ENCODE peak calls at places on chromosomes 13 and 19, in six cellular contexts. U is Peyer's patch, D is hepatocyte, M is endodermal cell, O is foreskin keratinocyte, G is tibial nerve. H is an unnamed sample.

GRCh38 chr13:44523176-44524017 is 52.7 kb downstream of the TSC22D1 start:
- DNase-seq in M (no peak), U (no peak), D (peak; percentile 57), G (no peak), O (peak; percentile 91), H (no peak)

GRCh38 chr19:35090160-35090794 is 25.3 kb upstream of the FXYD3 start:
- DNase-seq in D (peak; percentile 81), U (peak; percentile 69), G (peak; percentile 33), M (peak; percentile 84), O (peak; percentile 34), H (peak; percentile 52)

GRCh38 chr19:49858591-49858985 is 7.6 kb downstream of the PTOV1 start:
- DNase-seq in G (peak; percentile 14), O (no peak), U (no peak), D (no peak), M (no peak), H (peak; percentile 23)

GRCh38 chr13:99408703-99409000 is 92.6 kb upstream of the TM9SF2 start:
- DNase-seq in G (no peak), M (no peak), D (no peak), O (no peak), U (no peak), H (no peak)

GRCh38 chr19:20315543-20315942 is 148.5 kb downstream of the ZNF486 start:
- DNase-seq in M (no peak), D (no peak), U (no peak), O (no peak), G (no peak), H (no peak)

GRCh38 chr19:1725100-1726064 is 27.9 kb upstream of the ONECUT3 start:
- DNase-seq in G (no peak), O (no peak), D (peak; percentile 75), U (no peak), M (peak; percentile 92), H (peak; percentile 84)

GRCh38 chr19:21593934-21594844 is 88.8 kb downstream of the ZNF429 start:
- DNase-seq in U (no peak), D (no peak), G (no peak), O (no peak), M (no peak), H (no peak)

GRCh38 chr19:6720369-6721112 is at the start of gene C3:
- DNase-seq in U (no peak), G (peak; percentile 53), O (peak; percentile 74), M (no peak), D (peak; percentile 76), H (no peak)

GRCh38 chr19:12757544-12758274 is 6.1 kb downstream of the BEST2 start:
- DNase-seq in U (peak; percentile 41), G (no peak), D (peak; percentile 85), O (peak; percentile 41), M (peak; percentile 96), H (peak; percentile 45)

GRCh38 chr19:14366529-14366928 is 14.7 kb upstream of the ADGRE5 start:
- DNase-seq in O (peak; percentile 91), U (peak; percentile 94), M (peak; percentile 97), D (peak; percentile 81), G (peak; percentile 34), H (no peak)

GRCh38 chr19:4636151-4636717 is 3.1 kb upstream of the TNFAIP8L1 start:
- DNase-seq in D (peak; percentile 84), G (peak; percentile 34), O (no peak), M (peak; percentile 92), U (peak; percentile 61), H (peak; percentile 78)

GRCh38 chr13:45799451-45799850 is 52.1 kb downstream of the SIAH3 start:
- DNase-seq in U (no peak), O (no peak), D (no peak), M (peak; percentile 15), G (no peak), H (no peak)

GRCh38 chr13:110382830-110383229 is 75.7 kb downstream of the COL4A2 start:
- DNase-seq in M (no peak), D (no peak), O (no peak), G (no peak), U (no peak), H (no peak)

GRCh38 chr19:28941833-28942232 is 271.1 kb downstream of the UQCRFS1 start:
- DNase-seq in G (no peak), M (no peak), D (no peak), O (no peak), U (no peak), H (no peak)
- H3K27ac ChIP-seq in G (no peak overlapping the region), M (no peak overlapping the region), D (no peak overlapping the region), O (no peak overlapping the region), U (no peak overlapping the region), H (no peak overlapping the region)

DNA sequence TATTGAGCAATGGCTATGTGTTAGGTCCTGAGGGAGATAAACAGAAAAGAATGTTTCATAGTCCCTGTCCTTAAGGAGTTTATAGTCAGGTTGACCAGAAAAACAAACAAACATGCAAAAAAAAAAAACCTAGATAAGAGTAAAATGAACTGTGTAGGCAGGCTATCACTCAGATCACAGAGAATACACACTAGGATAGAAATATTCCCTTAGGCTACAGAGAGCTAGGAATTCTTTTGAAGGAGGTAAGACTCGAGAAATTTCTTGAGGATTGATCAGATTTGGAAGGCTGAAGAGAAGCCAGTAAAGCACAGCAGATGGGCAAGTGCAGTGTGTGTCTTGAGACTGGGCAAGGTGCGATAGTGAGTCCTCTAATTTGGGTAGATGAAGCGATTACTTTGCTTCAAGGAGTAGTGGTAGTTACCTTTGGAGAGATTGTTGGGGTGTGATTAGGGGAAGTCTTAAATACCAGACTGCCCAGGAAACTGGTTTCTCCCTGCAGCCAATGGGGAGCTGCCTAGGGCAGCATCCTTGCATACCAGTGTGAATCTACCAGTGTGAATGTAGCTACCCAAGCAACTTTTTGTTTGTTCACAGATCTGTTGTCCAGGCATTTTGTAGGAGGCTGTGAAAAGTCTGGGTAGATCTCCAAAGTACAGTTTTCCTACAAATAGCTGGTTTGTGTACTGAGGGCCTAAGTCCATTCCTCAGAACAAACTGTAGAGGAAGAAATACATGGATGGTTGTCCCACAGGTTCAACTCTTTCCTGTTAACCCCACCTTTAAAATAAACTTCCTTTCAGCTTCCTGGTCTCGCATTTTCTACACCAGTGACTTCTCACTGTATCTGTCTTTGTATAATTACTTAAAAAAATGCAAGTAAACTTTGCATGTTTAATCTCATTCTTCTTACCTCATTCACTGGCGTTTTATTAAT is 314.2 kb downstream of the KLF5 start:
- DNase-seq in O (no peak), U (no peak), G (no peak), M (no peak), D (no peak), H (no peak)
- H3K27ac ChIP-seq in O (no peak overlapping the region), U (no peak overlapping the region), G (no peak overlapping the region), M (no peak overlapping the region), D (peak overlapping the region; percentile 4), H (no peak overlapping the region)

DNA sequence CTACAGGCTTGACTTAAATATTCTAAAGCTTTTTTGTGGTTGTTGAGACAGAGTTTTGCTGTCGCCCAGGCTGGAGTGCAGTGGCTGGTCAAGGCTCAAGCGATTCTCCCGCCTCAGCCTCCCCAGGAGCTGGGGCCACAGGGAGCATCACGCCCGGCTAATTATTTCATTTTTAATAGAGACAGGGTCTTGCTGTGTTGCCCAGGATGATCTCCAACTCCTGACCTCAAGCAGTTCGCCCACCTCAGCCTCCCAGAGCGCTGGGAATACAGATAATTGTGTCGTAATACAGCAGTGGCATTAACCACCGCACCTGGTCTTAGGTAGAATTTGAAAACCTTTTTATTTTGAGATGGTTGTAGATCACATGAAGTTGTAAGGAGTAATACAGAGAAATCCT is 1.5 kb upstream of the DCUN1D2 start:
- DNase-seq in M (no peak), U (no peak), D (no peak), G (no peak), O (no peak), H (no peak)
- H3K27ac ChIP-seq in M (no peak overlapping the region), U (no peak overlapping the region), D (peak overlapping the region; percentile 96), G (peak overlapping the region; percentile 93), O (peak overlapping the region; percentile 59), H (peak overlapping the region; percentile 85)

DNA sequence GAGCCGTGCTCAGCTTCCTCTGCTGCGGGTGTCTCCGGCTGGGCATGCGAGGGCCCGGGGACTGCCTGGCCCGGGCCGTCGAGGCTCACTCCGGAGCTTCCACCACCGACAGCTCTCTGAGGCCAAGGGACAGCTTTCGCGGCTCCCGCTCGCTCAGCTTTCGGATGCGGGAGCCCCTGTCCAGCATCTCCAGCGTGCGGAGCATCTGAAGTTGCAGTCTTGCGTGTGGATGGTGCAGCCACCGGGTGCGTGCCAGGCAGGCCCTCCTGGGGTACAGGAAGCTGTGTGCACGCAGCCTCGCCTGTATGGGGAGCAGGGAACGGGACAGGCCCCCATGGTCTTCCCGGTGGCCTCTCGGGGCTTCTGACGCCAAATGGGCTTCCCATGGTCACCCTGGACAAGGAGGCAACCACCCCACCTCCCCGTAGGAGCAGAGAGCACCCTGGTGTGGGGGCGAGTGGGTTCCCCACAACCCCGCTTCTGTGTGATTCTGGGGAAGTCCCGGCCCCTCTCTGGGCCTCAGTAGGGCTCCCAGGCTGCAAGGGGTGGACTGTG is 1.2 kb downstream of the S1PR4 start:
- DNase-seq in O (no peak), U (peak; percentile 36), G (no peak), D (no peak), M (no peak), H (no peak)
- H3K27ac ChIP-seq in O (no peak overlapping the region), U (peak overlapping the region; percentile 99), G (no peak overlapping the region), D (no peak overlapping the region), M (no peak overlapping the region), H (no peak overlapping the region)

DNA sequence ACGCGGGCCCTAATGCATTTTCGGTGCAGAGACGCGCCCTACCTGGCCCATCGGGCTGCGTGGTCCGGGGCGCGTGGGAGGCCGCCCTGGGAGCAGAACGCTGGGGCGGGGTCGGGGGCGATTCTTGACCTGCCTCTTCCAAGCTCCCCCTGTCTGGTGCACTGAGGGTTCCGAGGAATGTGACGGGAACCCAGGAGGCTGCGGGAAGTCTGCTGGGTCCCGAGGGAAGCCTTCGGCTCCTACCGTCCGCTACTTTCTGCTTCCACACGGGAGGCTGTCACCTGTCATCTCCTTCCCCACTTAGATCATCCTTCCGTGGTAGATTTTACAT is 768 bp upstream of the SPRYD7 start:
- DNase-seq in U (peak; percentile 37), D (no peak), O (no peak), M (peak; percentile 73), G (no peak), H (no peak)
- H3K27ac ChIP-seq in U (peak overlapping the region; percentile 79), D (peak overlapping the region; percentile 67), O (no peak overlapping the region), M (no peak overlapping the region), G (peak overlapping the region; percentile 60), H (peak overlapping the region; percentile 81)

GRCh38 chr13:43448605-43449004 is 338.2 kb downstream of the ENOX1 start:
- DNase-seq in M (no peak), O (no peak), U (no peak), D (no peak), G (no peak), H (no peak)
- H3K27ac ChIP-seq in M (no peak overlapping the region), O (no peak overlapping the region), U (no peak overlapping the region), D (no peak overlapping the region), G (no peak overlapping the region), H (no peak overlapping the region)

H was measured in substantia nigra.